ENCODE peak calls at places on chromosomes 4 and X, in seven cellular contexts. One of them, this sample, is unnamed.

GRCh38 chrX:21838937-21839333 is 482 bp upstream of the MBTPS2 start:
- DNase-seq in HCT116: no peak
- DNase-seq in GM12878: no peak
- DNase-seq in mammary epithelial cell: no peak
- DNase-seq in osteoblast: no peak
- DNase-seq in H9: no peak
- DNase-seq in mesendoderm: no peak
- DNase-seq in this sample: no peak

GRCh38 chr4:113888006-113888405 is 91.4 kb downstream of the ARSJ start:
- DNase-seq in osteoblast: no peak
- DNase-seq in HCT116: no peak
- DNase-seq in H9: no peak
- DNase-seq in GM12878: no peak
- DNase-seq in mammary epithelial cell: no peak
- DNase-seq in mesendoderm: no peak
- DNase-seq in this sample: no peak

GRCh38 chr4:82431026-82431745 is 796 bp downstream of the ENOPH1 start:
- DNase-seq in GM12878: no peak
- DNase-seq in mammary epithelial cell: peak; percentile 58
- DNase-seq in H9: peak; percentile 42
- DNase-seq in osteoblast: peak; percentile 89
- DNase-seq in mesendoderm: peak; percentile 63
- DNase-seq in HCT116: no peak
- DNase-seq in this sample: no peak

GRCh38 chrX:119455264-119455663 is 13.0 kb upstream of the SLC25A5 start:
- DNase-seq in osteoblast: no peak
- DNase-seq in mammary epithelial cell: peak; percentile 35
- DNase-seq in HCT116: no peak
- DNase-seq in GM12878: no peak
- DNase-seq in H9: no peak
- DNase-seq in mesendoderm: no peak
- DNase-seq in this sample: no peak

GRCh38 chr4:113540859-113541258 is 220.7 kb downstream of the CAMK2D start:
- DNase-seq in mammary epithelial cell: peak; percentile 23
- DNase-seq in mesendoderm: no peak
- DNase-seq in GM12878: no peak
- DNase-seq in HCT116: peak; percentile 26
- DNase-seq in H9: no peak
- DNase-seq in osteoblast: no peak
- DNase-seq in this sample: no peak

GRCh38 chr4:94934864-94935263 is 177.1 kb downstream of the BMPR1B start:
- DNase-seq in osteoblast: no peak
- DNase-seq in HCT116: no peak
- DNase-seq in mesendoderm: no peak
- DNase-seq in mammary epithelial cell: no peak
- DNase-seq in GM12878: no peak
- DNase-seq in H9: no peak
- DNase-seq in this sample: no peak

GRCh38 chr4:107951551-107951950 is 20.2 kb downstream of the CYP2U1 start:
- DNase-seq in mesendoderm: no peak
- DNase-seq in GM12878: no peak
- DNase-seq in mammary epithelial cell: peak; percentile 58
- DNase-seq in H9: no peak
- DNase-seq in osteoblast: peak; percentile 88
- DNase-seq in HCT116: no peak
- DNase-seq in this sample: no peak

GRCh38 chr4:165721815-165722214 is 151.2 kb upstream of the TLL1 start:
- DNase-seq in osteoblast: no peak
- DNase-seq in GM12878: no peak
- DNase-seq in mammary epithelial cell: no peak
- DNase-seq in HCT116: no peak
- DNase-seq in H9: no peak
- DNase-seq in mesendoderm: no peak
- DNase-seq in this sample: no peak

GRCh38 chr4:30718889-30719252 is 1.3 kb upstream of the PCDH7 start:
- DNase-seq in osteoblast: no peak
- DNase-seq in GM12878: no peak
- DNase-seq in mammary epithelial cell: peak; percentile 35
- DNase-seq in HCT116: no peak
- DNase-seq in H9: no peak
- DNase-seq in mesendoderm: peak; percentile 67
- DNase-seq in this sample: peak; percentile 52

GRCh38 chrX:35858916-35859315 is 60.6 kb upstream of the CFAP47 start:
- DNase-seq in H9: no peak
- DNase-seq in GM12878: no peak
- DNase-seq in mammary epithelial cell: no peak
- DNase-seq in mesendoderm: no peak
- DNase-seq in HCT116: no peak
- DNase-seq in osteoblast: no peak
- DNase-seq in this sample: no peak
- H3K4me1 ChIP-seq in H9: no peaks in the 10 kb centered on the region
- H3K4me1 ChIP-seq in GM12878: no peaks in the 10 kb centered on the region
- H3K4me1 ChIP-seq in mammary epithelial cell: no peaks in the 10 kb centered on the region
- H3K4me1 ChIP-seq in mesendoderm: no peaks in the 10 kb centered on the region
- H3K4me1 ChIP-seq in HCT116: no peaks in the 10 kb centered on the region
- H3K4me1 ChIP-seq in osteoblast: no peaks in the 10 kb centered on the region
- H3K4me1 ChIP-seq in this sample: no peaks in the 10 kb centered on the region

GRCh38 chr4:185774076-185774731 is 37.8 kb downstream of the SORBS2 start:
- DNase-seq in mesendoderm: no peak
- DNase-seq in osteoblast: no peak
- DNase-seq in HCT116: no peak
- DNase-seq in H9: no peak
- DNase-seq in mammary epithelial cell: no peak
- DNase-seq in GM12878: peak; percentile 11
- DNase-seq in this sample: no peak
- H3K27ac ChIP-seq in mesendoderm: no peak overlapping the region
- H3K27ac ChIP-seq in osteoblast: peak overlapping the region; percentile 86
- H3K27ac ChIP-seq in HCT116: no peak overlapping the region
- H3K27ac ChIP-seq in H9: no peak overlapping the region
- H3K27ac ChIP-seq in mammary epithelial cell: no peak overlapping the region
- H3K27ac ChIP-seq in GM12878: no peak overlapping the region
- H3K27ac ChIP-seq in this sample: no peak overlapping the region

GRCh38 chr4:17823871-17824669 is 13.3 kb downstream of the NCAPG start:
- DNase-seq in osteoblast: no peak
- DNase-seq in mammary epithelial cell: no peak
- DNase-seq in GM12878: no peak
- DNase-seq in mesendoderm: no peak
- DNase-seq in HCT116: no peak
- DNase-seq in H9: no peak
- DNase-seq in this sample: no peak
- H3K79me2 ChIP-seq in osteoblast: peaks cover 24% of the 10 kb centered on the region
- H3K79me2 ChIP-seq in mammary epithelial cell: peaks cover 48% of the 10 kb centered on the region
- H3K79me2 ChIP-seq in GM12878: no peaks in the 10 kb centered on the region
- H3K79me2 ChIP-seq in mesendoderm: no peaks in the 10 kb centered on the region
- H3K79me2 ChIP-seq in HCT116: peaks cover 95% of the 10 kb centered on the region
- H3K79me2 ChIP-seq in H9: no peaks in the 10 kb centered on the region
- H3K79me2 ChIP-seq in this sample: peaks cover 98% of the 10 kb centered on the region

DNA sequence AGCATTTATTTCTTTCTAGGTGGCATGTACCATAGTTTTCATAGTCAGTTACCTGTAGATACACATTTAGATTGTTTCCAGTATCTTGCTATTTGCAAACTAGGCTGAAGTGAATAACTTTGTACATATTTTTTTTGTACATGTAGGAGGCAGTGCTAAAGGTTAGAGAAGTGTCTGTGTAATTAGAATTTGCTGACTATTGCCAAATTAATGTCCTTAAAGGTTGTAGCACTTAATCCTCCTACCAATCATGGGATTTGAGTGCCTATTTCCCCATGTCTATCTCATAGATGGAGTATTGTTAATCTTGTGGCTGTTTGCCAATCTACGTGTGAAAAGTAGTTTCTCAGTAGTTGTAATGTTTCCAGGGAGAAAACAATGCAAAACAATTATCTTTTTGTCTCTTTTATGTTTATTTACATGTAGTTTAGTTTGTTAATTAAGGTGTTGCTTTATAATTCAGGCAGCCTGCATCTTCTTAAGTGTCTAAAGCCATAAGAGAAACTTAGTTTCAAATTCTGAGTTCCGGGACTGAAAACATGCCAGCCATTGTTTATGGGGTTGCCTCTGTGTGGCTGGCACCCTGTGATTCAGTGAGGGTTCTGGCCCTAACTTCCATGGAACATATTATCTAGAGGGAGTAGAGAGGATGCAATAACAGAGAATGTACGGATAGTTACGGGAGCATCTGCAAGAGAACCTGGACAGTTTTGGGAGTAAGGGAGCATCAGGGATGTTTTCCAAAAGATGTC is 142.4 kb downstream of the KLHL8 start:
- DNase-seq in GM12878: no peak
- DNase-seq in mesendoderm: no peak
- DNase-seq in HCT116: no peak
- DNase-seq in mammary epithelial cell: peak; percentile 33
- DNase-seq in osteoblast: no peak
- DNase-seq in H9: no peak
- DNase-seq in this sample: no peak
- H3K4me1 ChIP-seq in GM12878: peaks cover 12% of the 10 kb centered on the region
- H3K4me1 ChIP-seq in mesendoderm: peaks cover 15% of the 10 kb centered on the region
- H3K4me1 ChIP-seq in HCT116: no peaks in the 10 kb centered on the region
- H3K4me1 ChIP-seq in mammary epithelial cell: peaks cover 30% of the 10 kb centered on the region
- H3K4me1 ChIP-seq in osteoblast: peaks cover 44% of the 10 kb centered on the region
- H3K4me1 ChIP-seq in H9: peaks cover 6% of the 10 kb centered on the region
- H3K4me1 ChIP-seq in this sample: peaks cover 38% of the 10 kb centered on the region